ENCODE peak calls at places on chromosomes 1 and 21, in eight cellular contexts. Q is heart left ventricle, Z is IMR-90, G is transverse colon, J is uterus, L is K562, W is ovary, X is endothelial cell of umbilical vein. D is an unnamed sample. For H3K4me1, the result is how much of the 10 kb centered on the place peaks cover.

GRCh38 chr1:37633040-37633949 is 1.4 kb downstream of the RSPO1 start:
- DNase-seq in G (no peak), L (no peak), J (peak), Z (no peak), W (no peak), Q (peak), X (no peak), D (no peak)

GRCh38 chr1:110436635-110437034 is 14.3 kb upstream of the PROK1 start:
- DNase-seq in X (no peak), Q (no peak), G (no peak), L (no peak), W (no peak), Z (peak), J (no peak), D (no peak)

GRCh38 chr1:223702735-223703667 is 9.3 kb upstream of the CAPN2 start:
- DNase-seq in Q (no peak), G (no peak), X (no peak), J (no peak), Z (peak), W (no peak), L (no peak), D (peak)

GRCh38 chr1:30420519-30421050 is 302.8 kb downstream of the MATN1 start:
- DNase-seq in Z (no peak), Q (no peak), J (peak), L (no peak), W (no peak), G (no peak), X (no peak), D (no peak)

GRCh38 chr1:9784508-9785133 is 39.1 kb downstream of the CLSTN1 start:
- DNase-seq in J (peak), X (peak), W (no peak), Q (no peak), G (peak), Z (peak), L (peak), D (peak)

GRCh38 chr1:35883681-35884155 is 709 bp downstream of the AGO1 start:
- DNase-seq in L (peak), G (peak), W (peak), Z (peak), Q (peak), X (peak), J (peak), D (peak)

GRCh38 chr1:8133657-8134430 is 107.7 kb upstream of the ERRFI1 start:
- DNase-seq in Q (no peak), W (peak), J (peak), Z (peak), L (no peak), G (peak), X (peak), D (peak)

GRCh38 chr1:81954388-81955023 is 153.8 kb downstream of the ADGRL2 start:
- DNase-seq in L (no peak), J (no peak), W (no peak), X (no peak), Z (no peak), G (no peak), Q (no peak), D (no peak)

GRCh38 chr1:153929981-153930948 is 7.5 kb upstream of the GATAD2B start:
- DNase-seq in L (no peak), Q (no peak), Z (no peak), G (no peak), W (no peak), J (no peak), X (no peak), D (no peak)

GRCh38 chr1:246708166-246708565 is 16.0 kb upstream of the SCCPDH start:
- DNase-seq in L (no peak), J (no peak), G (no peak), Z (no peak), Q (no peak), X (no peak), W (no peak), D (no peak)

GRCh38 chr1:109620396-109620817 is 770 bp downstream of the AMPD2 start:
- DNase-seq in Q (no peak), Z (peak), W (peak), G (peak), X (no peak), J (peak), L (peak), D (no peak)

GRCh38 chr1:145863272-145863671 is 4.4 kb upstream of the PIAS3 start:
- DNase-seq in W (no peak), X (no peak), L (no peak), Z (no peak), J (no peak), G (no peak), Q (no peak), D (no peak)

GRCh38 chr1:8702121-8702520 is 115.3 kb downstream of the RERE start:
- DNase-seq in L (no peak), Z (no peak), Q (no peak), X (peak), W (no peak), J (no peak), G (peak), D (no peak)

GRCh38 chr1:37305841-37306240 is 168.5 kb upstream of the ZC3H12A start:
- DNase-seq in X (no peak), W (no peak), Q (no peak), G (no peak), J (no peak), L (no peak), Z (no peak), D (no peak)

GRCh38 chr21:37758997-37759396 is 157.3 kb downstream of the KCNJ6 start:
- DNase-seq in Z (peak), J (no peak), L (peak), X (peak), Q (peak), G (peak), W (no peak), D (peak)

GRCh38 chr1:100037665-100038400 is 68.0 kb downstream of the SLC35A3 start:
- DNase-seq in L (peak), Z (peak), G (peak), W (peak), Q (peak), J (peak), X (peak), D (peak)

GRCh38 chr1:53410100-53410541 is 49.1 kb upstream of the DMRTB1 start:
- DNase-seq in G (no peak), W (no peak), Q (no peak), J (no peak), X (no peak), L (no peak), Z (peak), D (no peak)

GRCh38 chr1:53473463-53473862 is 14.3 kb downstream of the DMRTB1 start:
- DNase-seq in W (no peak), Z (peak), X (no peak), Q (no peak), L (peak), G (no peak), J (no peak), D (no peak)

GRCh38 chr1:182122265-182122664 is 60.8 kb upstream of the ZNF648 start:
- DNase-seq in Z (no peak), G (no peak), L (no peak), J (no peak), W (no peak), Q (no peak), X (no peak), D (no peak)

GRCh38 chr1:5798151-5798730 is 194.0 kb downstream of the NPHP4 start:
- DNase-seq in J (no peak), X (no peak), G (no peak), Z (no peak), W (no peak), Q (no peak), L (no peak), D (no peak)

GRCh38 chr1:174413632-174414031 is 34.1 kb upstream of the GPR52 start:
- DNase-seq in G (no peak), J (no peak), Z (no peak), W (no peak), Q (no peak), L (no peak), X (no peak), D (no peak)

GRCh38 chr1:115314765-115315164 is 23.3 kb downstream of the NGF start:
- DNase-seq in Z (peak), J (peak), Q (no peak), G (no peak), X (no peak), L (no peak), W (no peak), D (no peak)

GRCh38 chr1:177256153-177256814 is 85.5 kb downstream of the BRINP2 start:
- DNase-seq in Q (peak), Z (peak), J (peak), W (peak), L (peak), X (peak), G (peak), D (peak)

GRCh38 chr1:54606990-54607325 is 16.4 kb downstream of the FAM151A start:
- DNase-seq in X (no peak), L (no peak), Q (peak), Z (no peak), W (no peak), G (no peak), J (no peak), D (peak)

GRCh38 chr1:29470087-29470787 is 233.9 kb downstream of the PTPRU start:
- DNase-seq in L (no peak), Q (no peak), W (no peak), Z (no peak), X (no peak), J (no peak), G (no peak), D (no peak)

GRCh38 chr1:44036409-44037111 is 5.3 kb upstream of the SLC6A9 start:
- DNase-seq in W (peak), Z (peak), G (peak), L (peak), Q (no peak), J (peak), X (peak), D (peak)

GRCh38 chr1:59072017-59072947 is 224.6 kb upstream of the FGGY start:
- DNase-seq in W (no peak), Q (no peak), X (peak), Z (peak), G (peak), J (no peak), L (no peak), D (no peak)

GRCh38 chr1:238119060-238119459 is 228.3 kb upstream of the ZP4 start:
- DNase-seq in Q (no peak), G (no peak), Z (no peak), X (no peak), J (no peak), L (no peak), W (no peak), D (no peak)

GRCh38 chr1:194908643-194909042 is 1699.6 kb downstream of the KCNT2 start:
- DNase-seq in X (no peak), Q (no peak), L (no peak), J (no peak), W (no peak), Z (peak), G (no peak), D (no peak)

GRCh38 chr1:109783436-109783835 is 19.7 kb upstream of the EPS8L3 start:
- DNase-seq in W (peak), J (no peak), X (peak), L (no peak), Z (peak), G (no peak), Q (no peak), D (peak)

GRCh38 chr21:34722684-34723300 is 54.0 kb downstream of the CLIC6 start:
- DNase-seq in G (no peak), J (no peak), Z (no peak), X (no peak), W (no peak), L (peak), Q (no peak), D (no peak)

GRCh38 chr1:1202831-1203560 is 3.4 kb downstream of the TNFRSF18 start:
- DNase-seq in Z (no peak), Q (peak), J (no peak), X (no peak), G (no peak), L (peak), W (peak), D (no peak)

GRCh38 chr1:168224991-168225390 is 813 bp upstream of the SFT2D2 start:
- DNase-seq in Z (no peak), W (no peak), J (no peak), G (no peak), Q (no peak), X (no peak), L (no peak), D (no peak)

GRCh38 chr1:151968791-151969399 is 24.8 kb downstream of the S100A10 start:
- DNase-seq in X (no peak), W (no peak), L (no peak), G (no peak), Z (no peak), Q (no peak), J (no peak), D (no peak)

GRCh38 chr1:145690587-145691558 is 16.3 kb downstream of the PDZK1 start:
- DNase-seq in J (no peak), L (no peak), Q (no peak), X (peak), G (peak), Z (peak), W (no peak), D (no peak)

GRCh38 chr21:37200641-37201480 is 66.3 kb downstream of the VPS26C start:
- DNase-seq in W (no peak), X (no peak), Q (no peak), J (no peak), G (no peak), Z (no peak), L (no peak), D (no peak)

GRCh38 chr1:184793967-184794366 is 39.3 kb upstream of the EDEM3 start:
- DNase-seq in G (no peak), Z (no peak), L (no peak), X (no peak), Q (no peak), W (no peak), J (no peak), D (no peak)

GRCh38 chr1:218303176-218303575 is 18.1 kb downstream of the RRP15 start:
- DNase-seq in Q (no peak), L (no peak), W (no peak), G (no peak), J (no peak), Z (no peak), X (no peak), D (no peak)
- H3K4me1 ChIP-seq in Q (under half), L (under half), W (under half), G (under half), J (under half), Z (under half), X (under half), D (under half)

GRCh38 chr1:234600418-234601216 is 9.4 kb downstream of the IRF2BP2 start:
- DNase-seq in X (peak), J (peak), W (peak), L (no peak), Z (no peak), G (peak), Q (no peak), D (peak)
- TF ChIP-seq POLR2A in X (no peak), J (no peak), W (no peak), L (peak), Z (peak), G (peak), Q (no peak), D (peak)

GRCh38 chr1:93411000-93411399 is 36.9 kb upstream of the FNBP1L start:
- DNase-seq in X (no peak), W (no peak), J (no peak), G (no peak), L (no peak), Z (no peak), Q (no peak), D (no peak)

GRCh38 chr1:93419344-93419743 is 28.6 kb upstream of the FNBP1L start:
- DNase-seq in X (no peak), W (no peak), J (no peak), Z (no peak), L (no peak), Q (no peak), G (no peak), D (no peak)

GRCh38 chr1:93414749-93415148 is 33.2 kb upstream of the FNBP1L start:
- DNase-seq in L (no peak), G (no peak), J (no peak), W (no peak), Z (no peak), X (no peak), Q (no peak), D (no peak)

GRCh38 chr1:93420400-93420799 is 27.5 kb upstream of the FNBP1L start:
- DNase-seq in Q (no peak), Z (no peak), L (no peak), J (no peak), X (no peak), W (no peak), G (no peak), D (no peak)

DNA sequence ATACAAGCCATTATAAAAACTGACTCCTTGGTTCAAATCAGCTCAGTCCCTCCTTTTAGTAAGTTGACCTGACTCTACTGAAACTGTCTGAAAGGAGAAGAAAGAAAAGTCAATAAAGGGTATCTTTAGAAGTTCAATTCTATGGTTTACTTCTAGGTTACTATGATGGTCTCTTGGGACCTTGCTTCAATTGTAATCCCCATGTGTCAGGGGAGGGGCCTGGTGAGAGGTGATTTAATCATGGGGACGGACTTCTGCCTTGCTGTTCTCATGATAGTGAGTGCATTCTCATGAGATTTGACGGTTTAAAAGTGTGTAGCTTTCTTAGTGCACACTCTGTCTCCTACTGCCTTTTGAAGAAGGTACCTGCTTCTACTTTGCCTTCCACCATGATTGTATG is 31.7 kb upstream of the FNBP1L start:
- DNase-seq in G (no peak), W (no peak), J (no peak), Z (no peak), X (no peak), Q (no peak), L (no peak), D (no peak)
- H3K4me1 ChIP-seq in G (under half), W (under half), J (under half), Z (under half), X (under half), Q (under half), L (under half), D (under half)

DNA sequence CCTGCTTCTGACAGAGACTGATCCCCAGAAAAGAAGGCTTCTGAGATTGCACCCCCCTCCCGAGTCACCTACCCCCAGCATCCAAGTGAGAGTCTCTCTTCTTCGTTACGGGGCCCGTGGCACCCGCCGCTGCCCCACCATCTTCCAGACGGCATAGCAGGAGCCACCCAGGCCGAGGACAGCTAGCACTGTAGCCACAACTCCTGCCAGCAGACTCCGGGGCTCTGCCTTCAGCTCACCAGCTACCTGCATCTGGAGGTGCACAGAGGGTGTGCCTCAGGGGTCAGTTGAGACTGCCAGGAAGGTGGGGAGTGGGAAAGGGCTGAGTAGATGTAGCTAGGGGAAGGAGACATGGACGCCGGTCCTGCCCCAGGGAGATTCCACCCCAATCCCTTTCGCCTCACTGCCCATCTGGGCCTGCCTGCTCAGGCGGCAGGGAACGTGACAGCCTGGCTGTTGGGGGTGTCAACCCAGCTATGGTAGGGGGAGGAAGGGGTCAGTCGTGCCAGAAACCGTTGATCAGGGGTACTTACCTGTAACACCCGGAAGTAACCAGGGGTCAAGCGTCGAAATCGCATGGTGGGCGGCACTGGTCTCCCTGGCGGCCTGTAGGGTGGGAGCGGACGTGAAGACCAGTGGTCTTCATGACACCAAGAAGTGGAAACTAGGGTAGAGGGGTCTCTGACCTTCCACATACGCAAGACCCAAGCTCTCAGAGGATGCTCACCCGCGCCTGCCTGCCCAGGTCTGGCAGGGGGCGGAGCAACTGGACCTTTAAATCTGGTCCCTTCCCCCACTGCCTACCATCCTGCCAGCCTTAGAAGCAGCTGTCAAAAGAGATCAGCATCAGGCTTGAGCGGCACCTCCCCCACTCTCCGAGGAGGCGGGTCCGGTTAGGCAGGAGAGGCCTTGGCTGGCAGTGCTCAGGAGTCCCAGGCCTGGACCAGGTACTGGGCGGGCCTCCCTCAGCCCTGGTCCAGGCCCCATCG is at the start of gene ZNF593OS:
- DNase-seq in L (peak), G (no peak), Q (no peak), Z (no peak), J (no peak), X (no peak), W (no peak), D (no peak)
- TF ChIP-seq POLR2A in L (no peak), G (no peak), Q (no peak), Z (no peak), J (no peak), X (no peak), W (no peak), D (no peak)

DNA sequence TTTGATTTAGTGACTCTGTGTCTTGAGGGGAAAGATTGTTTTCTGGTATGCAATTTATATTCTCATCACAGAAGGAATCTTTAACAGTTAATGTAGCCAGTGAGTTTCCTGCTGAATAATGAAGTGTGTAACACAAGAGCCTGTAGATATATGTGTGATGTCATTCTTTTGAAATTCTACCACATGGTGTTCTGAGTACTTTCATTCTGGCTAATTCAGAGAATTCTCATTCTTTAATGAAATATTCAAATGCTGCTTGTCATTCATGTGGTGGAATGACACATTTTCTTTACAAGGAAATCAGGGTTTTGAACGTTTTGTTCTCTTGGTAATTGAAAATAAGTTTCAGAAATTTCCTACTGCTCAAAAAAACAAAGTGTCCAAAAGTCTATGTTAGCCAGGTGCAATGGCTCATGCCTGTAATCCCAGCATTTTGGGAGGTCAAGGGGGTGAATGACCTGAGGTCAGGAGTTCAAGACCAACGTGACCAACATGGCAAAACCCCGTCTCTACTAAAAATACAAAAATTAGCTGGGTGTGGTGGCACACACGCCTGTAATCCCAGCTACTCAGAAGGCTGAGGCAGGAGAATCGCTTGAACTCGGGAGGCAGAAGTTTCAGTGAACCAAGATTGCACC is 79.6 kb downstream of the MAP3K21 start:
- DNase-seq in X (no peak), J (no peak), L (no peak), W (no peak), G (no peak), Q (no peak), Z (no peak), D (no peak)
- H3K4me1 ChIP-seq in X (under half), J (under half), L (under half), W (under half), G (under half), Q (under half), Z (under half), D (under half)